ENCODE peak calls at places on chromosomes 12 and 14, in four cellular contexts. One of them, this sample, is unnamed.

GRCh38 chr12:130336723-130337475 is 788 bp upstream of the PIWIL1 start:
- DNase-seq in fibroblast of mammary gland: no peak
- DNase-seq in endothelial cell: no peak
- DNase-seq in A549: no peak
- DNase-seq in this sample: no peak

GRCh38 chr12:69648476-69648875 is 37.8 kb upstream of the LRRC10 start:
- DNase-seq in A549: peak; percentile 57
- DNase-seq in endothelial cell: no peak
- DNase-seq in fibroblast of mammary gland: peak; percentile 95
- DNase-seq in this sample: peak; percentile 76

GRCh38 chr14:55942101-55942645 is 176.0 kb upstream of the PELI2 start:
- DNase-seq in A549: no peak
- DNase-seq in endothelial cell: no peak
- DNase-seq in fibroblast of mammary gland: no peak
- DNase-seq in this sample: no peak

GRCh38 chr12:54459355-54459754 is 14.0 kb downstream of the GTSF1 start:
- DNase-seq in endothelial cell: no peak
- DNase-seq in fibroblast of mammary gland: no peak
- DNase-seq in A549: no peak
- DNase-seq in this sample: no peak

GRCh38 chr14:51070732-51071131 is 24.2 kb downstream of the TRIM9 start:
- DNase-seq in A549: no peak
- DNase-seq in fibroblast of mammary gland: no peak
- DNase-seq in endothelial cell: no peak
- DNase-seq in this sample: no peak

GRCh38 chr12:110688446-110689001 is 391 bp downstream of the HVCN1 start:
- DNase-seq in fibroblast of mammary gland: no peak
- DNase-seq in endothelial cell: peak; percentile 23
- DNase-seq in A549: no peak
- DNase-seq in this sample: no peak

GRCh38 chr14:90692061-90692460 is 124.2 kb downstream of the TTC7B start:
- DNase-seq in endothelial cell: no peak
- DNase-seq in fibroblast of mammary gland: peak; percentile 73
- DNase-seq in A549: no peak
- DNase-seq in this sample: no peak

GRCh38 chr14:45332360-45332988 is 79.5 kb upstream of the MIS18BP1 start:
- DNase-seq in A549: no peak
- DNase-seq in fibroblast of mammary gland: no peak
- DNase-seq in endothelial cell: no peak
- DNase-seq in this sample: peak; percentile 50

GRCh38 chr14:40757376-40757775 is 849.3 kb upstream of the LRFN5 start:
- DNase-seq in endothelial cell: no peak
- DNase-seq in fibroblast of mammary gland: no peak
- DNase-seq in A549: no peak
- DNase-seq in this sample: no peak

GRCh38 chr12:1329784-1330474 is 264.5 kb downstream of the FBXL14 start:
- DNase-seq in fibroblast of mammary gland: no peak
- DNase-seq in A549: no peak
- DNase-seq in endothelial cell: no peak
- DNase-seq in this sample: no peak

GRCh38 chr12:121582583-121583333 is 1.9 kb upstream of the KDM2B start:
- DNase-seq in A549: no peak
- DNase-seq in fibroblast of mammary gland: no peak
- DNase-seq in endothelial cell: no peak
- DNase-seq in this sample: no peak

GRCh38 chr14:24613747-24614146 is 4.3 kb upstream of the GZMH start:
- DNase-seq in fibroblast of mammary gland: no peak
- DNase-seq in A549: no peak
- DNase-seq in endothelial cell: no peak
- DNase-seq in this sample: no peak
- TF ChIP-seq CTCF in fibroblast of mammary gland: no peak
- TF ChIP-seq CTCF in A549: no peak
- TF ChIP-seq CTCF in endothelial cell: no peak
- TF ChIP-seq CTCF in this sample: no peak

DNA sequence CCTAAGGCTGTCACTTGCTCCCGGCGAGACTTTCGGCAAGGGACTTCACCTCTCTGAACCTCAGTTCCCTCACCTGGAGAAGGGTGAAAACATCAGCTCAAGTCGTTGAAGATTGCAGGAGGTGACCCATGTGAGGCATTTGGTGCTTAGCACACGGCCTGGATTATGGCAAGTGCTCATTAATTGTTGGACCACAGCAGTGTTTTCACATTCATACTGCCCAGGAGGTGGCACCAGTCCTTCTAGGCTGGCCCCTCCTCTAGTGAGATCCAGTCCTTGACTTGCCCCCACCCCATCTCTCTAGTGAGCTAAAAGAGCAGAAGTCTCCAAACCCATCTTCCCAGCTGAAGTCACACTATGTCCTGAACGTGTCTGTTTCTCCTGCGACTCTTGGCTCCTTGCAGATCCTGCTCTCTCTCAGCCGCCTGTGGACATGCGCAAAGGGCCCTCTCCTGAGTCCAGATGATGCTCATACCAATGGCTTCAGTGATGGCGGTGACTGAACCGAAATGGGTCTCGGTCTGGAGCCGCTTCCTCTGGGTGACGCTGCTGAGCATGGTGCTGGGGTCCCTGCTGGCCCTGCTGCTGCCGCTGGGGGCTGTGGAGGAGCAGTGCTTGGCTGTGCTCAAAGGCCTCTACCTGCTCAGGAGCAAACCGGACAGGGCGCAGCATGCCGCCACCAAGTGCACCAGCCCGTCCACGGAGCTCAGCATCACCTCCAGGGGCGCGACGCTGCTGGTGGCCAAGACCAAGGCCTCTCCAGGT is 1.6 kb downstream of the FICD start:
- DNase-seq in endothelial cell: no peak
- DNase-seq in A549: peak; percentile 39
- DNase-seq in fibroblast of mammary gland: peak; percentile 21
- DNase-seq in this sample: peak; percentile 26
- TF ChIP-seq CTCF in endothelial cell: no peak
- TF ChIP-seq CTCF in A549: no peak
- TF ChIP-seq CTCF in fibroblast of mammary gland: no peak
- TF ChIP-seq CTCF in this sample: no peak

DNA sequence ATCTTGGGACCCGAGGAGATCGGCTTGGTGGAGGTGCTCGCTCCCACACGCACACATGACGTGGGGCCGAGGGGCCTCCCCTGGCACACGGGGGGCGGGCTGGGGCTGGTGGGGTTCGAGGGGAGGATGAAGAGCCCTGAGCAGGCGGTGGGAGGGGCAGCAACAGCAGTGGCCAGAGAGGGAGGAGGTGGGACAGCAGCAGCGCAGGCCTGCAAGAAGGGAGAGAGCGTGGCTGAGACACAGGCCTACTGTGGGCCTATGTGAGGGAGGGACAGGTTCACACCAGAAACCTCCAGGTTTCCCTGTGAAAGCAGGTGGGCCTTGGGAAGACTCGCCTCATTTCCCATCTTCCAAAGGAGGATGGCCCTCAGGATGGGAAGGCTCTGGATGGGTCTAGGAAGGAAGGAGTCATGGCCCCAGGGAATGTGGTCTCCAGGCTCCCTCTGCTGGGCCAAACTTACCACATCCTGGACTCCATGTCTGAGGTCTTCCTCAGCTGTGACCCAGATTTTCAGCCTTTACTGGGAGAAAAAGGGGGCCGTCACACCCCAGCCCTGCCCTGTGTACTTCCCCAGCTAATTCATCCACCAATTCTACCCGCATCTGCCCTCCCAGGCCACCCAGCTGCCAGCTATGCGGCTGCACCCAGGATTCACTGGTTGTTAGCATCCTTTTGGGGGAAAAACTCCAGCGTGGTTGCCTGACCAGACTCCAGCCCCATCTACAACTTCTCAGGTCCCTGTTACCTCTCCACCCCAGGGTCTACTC is 2.8 kb downstream of the PIANP start:
- DNase-seq in endothelial cell: peak; percentile 71
- DNase-seq in fibroblast of mammary gland: peak; percentile 71
- DNase-seq in A549: peak; percentile 76
- DNase-seq in this sample: peak; percentile 73
- TF ChIP-seq CTCF in endothelial cell: peak; percentile 50
- TF ChIP-seq CTCF in fibroblast of mammary gland: peak; percentile 74
- TF ChIP-seq CTCF in A549: peak; percentile 64
- TF ChIP-seq CTCF in this sample: peak; percentile 66

GRCh38 chr12:66087365-66087943 is 43.1 kb downstream of the LLPH start:
- DNase-seq in fibroblast of mammary gland: peak; percentile 80
- DNase-seq in endothelial cell: peak; percentile 69
- DNase-seq in A549: peak; percentile 69
- DNase-seq in this sample: peak; percentile 79
- TF ChIP-seq CTCF in fibroblast of mammary gland: peak; percentile 91
- TF ChIP-seq CTCF in endothelial cell: peak; percentile 26
- TF ChIP-seq CTCF in A549: peak; percentile 86
- TF ChIP-seq CTCF in this sample: peak; percentile 72

GRCh38 chr12:119959435-119959834 is 29.6 kb upstream of the BICDL1 start:
- DNase-seq in endothelial cell: no peak
- DNase-seq in A549: no peak
- DNase-seq in fibroblast of mammary gland: no peak
- DNase-seq in this sample: no peak
- TF ChIP-seq CTCF in endothelial cell: no peak
- TF ChIP-seq CTCF in A549: no peak
- TF ChIP-seq CTCF in fibroblast of mammary gland: no peak
- TF ChIP-seq CTCF in this sample: no peak

This sample was measured in MCF 10A.